ENCODE peak calls at places on chromosomes 2 and 18, in four cellular contexts. S, L, M and J are unnamed samples.

GRCh38 chr2:128783896-128784295 is 465.2 kb upstream of the HS6ST1 start:
- DNase-seq in S (no peak), L (no peak), M (no peak), J (no peak)

GRCh38 chr2:120722603-120723421 is 12.9 kb upstream of the GLI2 start:
- DNase-seq in M (peak), L (no peak), S (peak), J (no peak)

GRCh38 chr2:215613265-215613664 is 177.4 kb upstream of the FN1 start:
- DNase-seq in L (no peak), S (no peak), M (no peak), J (peak)

GRCh38 chr2:47357475-47357874 is 45.5 kb upstream of the MSH2 start:
- DNase-seq in L (peak), S (peak), M (peak), J (no peak)

GRCh38 chr18:52334896-52335295 is 5.1 kb upstream of the DCC start:
- DNase-seq in L (no peak), S (no peak), M (no peak), J (no peak)

GRCh38 chr2:188628989-188629889 is 337.6 kb downstream of the GULP1 start:
- DNase-seq in S (peak), M (no peak), L (no peak), J (no peak)

GRCh38 chr18:5543854-5544389 is at the start of gene EPB41L3:
- DNase-seq in S (no peak), M (no peak), L (no peak), J (peak)

GRCh38 chr18:79851489-79851888 is 53.8 kb downstream of the KCNG2 start:
- DNase-seq in M (no peak), L (no peak), S (no peak), J (no peak)

GRCh38 chr2:50491541-50492114 is 540.3 kb downstream of the NRXN1 start:
- DNase-seq in L (peak), S (peak), M (peak), J (peak)

GRCh38 chr18:56650944-56651770 is at the start of gene WDR7:
- DNase-seq in M (peak), S (peak), L (peak), J (peak)

GRCh38 chr18:13625355-13625754 is 101.0 kb downstream of the FAM210A start:
- DNase-seq in S (no peak), L (no peak), M (no peak), J (no peak)

GRCh38 chr2:189576361-189576760 is 4.2 kb downstream of the SLC40A1 start:
- DNase-seq in L (no peak), M (no peak), S (no peak), J (no peak)

GRCh38 chr2:68023904-68024303 is 38.9 kb downstream of the C1D start:
- DNase-seq in S (no peak), M (no peak), L (no peak), J (no peak)

GRCh38 chr2:226215902-226216503 is 583.6 kb downstream of the IRS1 start:
- DNase-seq in M (peak), L (peak), S (peak), J (peak)

GRCh38 chr2:30234180-30234971 is 3.0 kb downstream of the LBH start:
- DNase-seq in S (peak), L (no peak), M (peak), J (no peak)

GRCh38 chr18:70195852-70196434 is 9.5 kb downstream of the RTTN start:
- DNase-seq in L (peak), M (peak), S (peak), J (peak)

GRCh38 chr2:134252092-134252775 is 1.6 kb upstream of the MGAT5 start:
- DNase-seq in S (no peak), M (no peak), L (no peak), J (no peak)

GRCh38 chr2:196758474-196759377 is 40.8 kb downstream of the GTF3C3 start:
- DNase-seq in L (no peak), M (no peak), S (peak), J (no peak)

GRCh38 chr2:127660291-127660578 is 14.3 kb downstream of the GPR17 start:
- DNase-seq in M (no peak), L (no peak), S (no peak), J (no peak)

GRCh38 chr2:127659408-127660290 is 13.7 kb downstream of the GPR17 start:
- DNase-seq in S (no peak), M (no peak), L (no peak), J (no peak)

GRCh38 chr2:127661949-127662510 is 13.3 kb downstream of the LIMS2 start:
- DNase-seq in L (no peak), M (no peak), S (no peak), J (peak)

GRCh38 chr2:127662937-127663565 is 12.3 kb downstream of the LIMS2 start:
- DNase-seq in S (no peak), L (no peak), M (no peak), J (no peak)

DNA sequence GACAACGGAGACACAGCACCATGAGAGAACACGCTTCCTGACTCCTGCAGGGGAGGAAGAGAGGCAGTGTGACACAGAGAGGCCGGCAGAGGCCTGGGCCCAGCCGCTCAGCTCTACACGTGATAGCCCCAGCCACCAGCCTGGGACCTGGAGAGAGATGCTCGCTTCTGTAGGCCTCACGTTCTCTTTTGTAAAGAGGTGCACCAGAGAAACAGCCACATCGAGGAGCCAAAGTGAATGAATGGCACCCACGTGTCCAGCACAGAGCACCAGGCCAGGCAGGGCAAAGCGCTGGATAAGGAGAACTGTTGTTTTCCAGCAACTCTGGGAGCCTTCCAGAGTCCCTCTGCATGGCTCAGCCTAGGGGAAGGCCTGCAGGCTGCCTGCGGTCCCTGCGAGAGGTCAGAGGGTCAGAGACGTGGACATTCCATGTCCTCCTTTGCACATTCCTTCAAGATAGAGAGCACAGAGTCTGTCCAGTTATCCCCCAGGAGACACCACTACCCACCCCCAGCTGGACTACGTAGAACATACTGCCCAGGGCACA is 14.2 kb downstream of the LIMS2 start:
- DNase-seq in M (no peak), L (no peak), S (no peak), J (peak)
- TF ChIP-seq NR3C1 in M (no peak), L (no peak), S (no peak), J (no peak)

GRCh38 chr2:168821577-168821976 is 19.1 kb downstream of the NOSTRIN start:
- DNase-seq in S (no peak), L (no peak), M (no peak), J (no peak)
- TF ChIP-seq NR3C1 in S (no peak), L (no peak), M (no peak), J (no peak)

GRCh38 chr2:237160271-237160934 is 74.7 kb downstream of the COPS8 start:
- DNase-seq in M (no peak), L (no peak), S (no peak), J (no peak)
- TF ChIP-seq NR3C1 in M (no peak), L (no peak), S (no peak), J (no peak)

GRCh38 chr2:54658548-54659207 is 64.8 kb upstream of the EML6 start:
- DNase-seq in L (no peak), M (no peak), S (no peak), J (no peak)
- TF ChIP-seq NR3C1 in L (no peak), M (no peak), S (no peak), J (no peak)

DNA sequence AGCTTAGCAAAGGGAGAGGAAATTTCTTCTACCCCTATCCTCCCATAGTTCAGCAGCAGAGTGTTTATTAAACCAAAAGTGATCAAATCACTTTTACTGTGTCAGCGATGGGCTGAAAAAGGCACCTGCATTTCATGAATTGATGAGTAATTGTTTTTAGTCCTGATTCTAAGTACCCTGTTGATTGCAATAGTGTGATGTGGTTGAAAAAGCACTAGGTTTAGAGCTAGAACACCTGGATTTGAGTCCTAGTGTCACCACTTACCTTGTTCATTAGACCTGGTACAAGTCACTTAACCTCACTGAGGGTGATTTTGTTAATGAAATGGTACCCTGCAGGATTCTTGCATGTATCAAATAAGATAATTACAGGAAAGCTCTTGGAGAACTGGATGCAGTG is 289.4 kb downstream of the PARD3B start:
- DNase-seq in S (no peak), M (no peak), L (no peak), J (no peak)
- TF ChIP-seq NR3C1 in S (no peak), M (no peak), L (no peak), J (no peak)

GRCh38 chr2:222303045-222303827 is 4.4 kb upstream of the PAX3 start:
- DNase-seq in L (no peak), M (no peak), S (no peak), J (no peak)

GRCh38 chr2:222302178-222303018 is 3.6 kb upstream of the PAX3 start:
- DNase-seq in S (peak), M (no peak), L (no peak), J (no peak)

GRCh38 chr2:222300725-222301295 is 2.0 kb upstream of the PAX3 start:
- DNase-seq in M (no peak), S (no peak), L (no peak), J (no peak)

GRCh38 chr2:222299926-222300724 is 1.3 kb upstream of the PAX3 start:
- DNase-seq in L (no peak), S (no peak), M (no peak), J (no peak)

GRCh38 chr2:222301296-222301997 is 2.6 kb upstream of the PAX3 start:
- DNase-seq in L (no peak), S (no peak), M (no peak), J (no peak)
- TF ChIP-seq NR3C1 in L (no peak), S (no peak), M (no peak), J (no peak)

GRCh38 chr2:176494949-176495353 is 225.7 kb downstream of the MTX2 start:
- DNase-seq in S (no peak), M (no peak), L (no peak), J (no peak)
- TF ChIP-seq NR3C1 in S (no peak), M (no peak), L (no peak), J (no peak)